ENCODE peak calls at places on chromosomes 16 and 17, in eight cellular contexts. N, R, K, E, G, S, V and Q are unnamed samples.
A peak's percentile ranks its signal among the peaks of the same experiment; 100 is the strongest.

GRCh38 chr17:18921912-18922451 is 30.0 kb upstream of the SLC5A10 start:
- DNase-seq in G (no peak), N (no peak), E (no peak), S (no peak), R (no peak), V (no peak), K (peak; percentile 73), Q (no peak)

GRCh38 chr16:74738134-74738541 is 36.5 kb downstream of the FA2H start:
- DNase-seq in V (no peak), E (no peak), R (no peak), N (no peak), K (peak; percentile 16), G (no peak), S (no peak), Q (no peak)

GRCh38 chr17:29617481-29618271 is 5.0 kb downstream of the CORO6 start:
- DNase-seq in K (peak; percentile 45), G (no peak), R (peak; percentile 73), N (peak; percentile 70), E (no peak), V (peak; percentile 56), S (no peak), Q (peak; percentile 16)

GRCh38 chr16:23597003-23597756 is 1.1 kb upstream of the NDUFAB1 start:
- DNase-seq in G (peak; percentile 19), N (no peak), R (no peak), K (no peak), E (peak; percentile 43), S (no peak), V (no peak), Q (peak; percentile 55)

GRCh38 chr16:30438835-30439234 is 6.8 kb downstream of the SEPHS2 start:
- DNase-seq in E (no peak), N (no peak), G (no peak), K (no peak), S (no peak), V (no peak), R (no peak), Q (no peak)

GRCh38 chr16:48971571-48972071 is 310.0 kb downstream of the CBLN1 start:
- DNase-seq in K (no peak), E (no peak), V (no peak), N (no peak), G (no peak), S (no peak), R (no peak), Q (no peak)

GRCh38 chr17:81976332-81977210 is 858 bp upstream of the ASPSCR1 start:
- DNase-seq in R (peak; percentile 14), E (no peak), V (no peak), S (no peak), G (no peak), N (peak; percentile 63), K (no peak), Q (peak; percentile 23)

GRCh38 chr16:84058211-84058610 is 15.6 kb upstream of the SLC38A8 start:
- DNase-seq in R (no peak), K (no peak), S (no peak), V (no peak), G (no peak), E (no peak), N (no peak), Q (no peak)

GRCh38 chr17:39507511-39507910 is 46.2 kb downstream of the CDK12 start:
- DNase-seq in K (no peak), S (no peak), V (no peak), G (no peak), E (no peak), R (no peak), N (no peak), Q (no peak)

GRCh38 chr17:9236286-9237052 is 215.2 kb downstream of the NTN1 start:
- DNase-seq in E (no peak), R (no peak), G (no peak), N (no peak), K (no peak), S (no peak), V (no peak), Q (no peak)

GRCh38 chr16:64290461-64290860 is 831.4 kb downstream of the CDH11 start:
- DNase-seq in K (no peak), S (no peak), V (no peak), R (no peak), E (no peak), G (no peak), N (no peak), Q (no peak)

GRCh38 chr17:65833214-65833613 is 271.8 kb upstream of the AXIN2 start:
- DNase-seq in K (no peak), R (no peak), E (no peak), G (no peak), N (no peak), V (no peak), S (no peak), Q (no peak)

GRCh38 chr17:9982159-9982558 is 77.1 kb upstream of the RCVRN start:
- DNase-seq in R (no peak), V (no peak), E (no peak), K (no peak), S (no peak), G (no peak), N (no peak), Q (no peak)

GRCh38 chr17:78081551-78081950 is 47.0 kb downstream of the TMC6 start:
- DNase-seq in S (no peak), K (no peak), R (no peak), V (no peak), N (no peak), G (no peak), E (no peak), Q (no peak)

GRCh38 chr17:33013596-33014375 is 22.1 kb downstream of the SPACA3 start:
- DNase-seq in R (no peak), N (no peak), V (no peak), G (no peak), E (no peak), S (no peak), K (no peak), Q (no peak)